ENCODE peak calls at places on chromosome 12, in ten cellular contexts. D is retinal pigment epithelial cell, I is lower leg skin, V is mammary epithelial cell, S is Calu3, Z is AG10803, C is endothelial cell, B is GM13976, R is uterus, H is SK-N-SH. L is an unnamed sample.

GRCh38 chr12:79455314-79455713 is 235.4 kb downstream of the PAWR start:
- DNase-seq in B (peak; percentile 0), D (no peak), H (no peak), V (no peak), Z (peak; percentile 65), R (peak; percentile 30), C (no peak), S (no peak), I (peak; percentile 15), L (no peak)

GRCh38 chr12:115199831-115200230 is 515.9 kb upstream of the TBX3 start:
- DNase-seq in I (no peak), C (no peak), H (no peak), R (no peak), Z (peak; percentile 73), D (no peak), B (no peak), V (no peak), S (no peak), L (no peak)

GRCh38 chr12:24012528-24012927 is 63.1 kb upstream of the SOX5 start:
- DNase-seq in V (no peak), I (no peak), H (no peak), R (no peak), B (no peak), Z (no peak), S (no peak), C (no peak), D (no peak), L (no peak)

GRCh38 chr12:49416892-49417291 is 49.6 kb downstream of the SPATS2 start:
- DNase-seq in I (no peak), C (no peak), S (no peak), B (no peak), V (no peak), D (no peak), Z (no peak), H (no peak), R (no peak), L (no peak)

GRCh38 chr12:124418156-124418555 is 123.3 kb downstream of the RFLNA start:
- DNase-seq in D (no peak), V (no peak), R (no peak), C (no peak), H (no peak), I (no peak), Z (no peak), S (no peak), B (no peak), L (no peak)

GRCh38 chr12:46547421-46548340 is 175.1 kb upstream of the SLC38A2 start:
- DNase-seq in B (no peak), S (peak; percentile 3), I (no peak), V (peak; percentile 85), D (no peak), H (no peak), R (no peak), C (no peak), Z (peak; percentile 69), L (no peak)

GRCh38 chr12:49675137-49675536 is 32.1 kb downstream of the FMNL3 start:
- DNase-seq in Z (no peak), D (no peak), C (no peak), I (no peak), S (no peak), V (no peak), B (no peak), H (no peak), R (no peak), L (no peak)

GRCh38 chr12:52741378-52742195 is 35.6 kb downstream of the KRT76 start:
- DNase-seq in C (peak; percentile 80), S (peak; percentile 67), V (peak; percentile 45), Z (peak; percentile 30), H (no peak), B (peak; percentile 71), I (peak; percentile 27), D (no peak), R (no peak), L (peak; percentile 57)

GRCh38 chr12:84136862-84137367 is 775.7 kb downstream of the SLC6A15 start:
- DNase-seq in S (no peak), D (no peak), H (peak; percentile 44), C (no peak), V (peak; percentile 39), B (no peak), I (no peak), Z (peak; percentile 40), R (no peak), L (no peak)

DNA sequence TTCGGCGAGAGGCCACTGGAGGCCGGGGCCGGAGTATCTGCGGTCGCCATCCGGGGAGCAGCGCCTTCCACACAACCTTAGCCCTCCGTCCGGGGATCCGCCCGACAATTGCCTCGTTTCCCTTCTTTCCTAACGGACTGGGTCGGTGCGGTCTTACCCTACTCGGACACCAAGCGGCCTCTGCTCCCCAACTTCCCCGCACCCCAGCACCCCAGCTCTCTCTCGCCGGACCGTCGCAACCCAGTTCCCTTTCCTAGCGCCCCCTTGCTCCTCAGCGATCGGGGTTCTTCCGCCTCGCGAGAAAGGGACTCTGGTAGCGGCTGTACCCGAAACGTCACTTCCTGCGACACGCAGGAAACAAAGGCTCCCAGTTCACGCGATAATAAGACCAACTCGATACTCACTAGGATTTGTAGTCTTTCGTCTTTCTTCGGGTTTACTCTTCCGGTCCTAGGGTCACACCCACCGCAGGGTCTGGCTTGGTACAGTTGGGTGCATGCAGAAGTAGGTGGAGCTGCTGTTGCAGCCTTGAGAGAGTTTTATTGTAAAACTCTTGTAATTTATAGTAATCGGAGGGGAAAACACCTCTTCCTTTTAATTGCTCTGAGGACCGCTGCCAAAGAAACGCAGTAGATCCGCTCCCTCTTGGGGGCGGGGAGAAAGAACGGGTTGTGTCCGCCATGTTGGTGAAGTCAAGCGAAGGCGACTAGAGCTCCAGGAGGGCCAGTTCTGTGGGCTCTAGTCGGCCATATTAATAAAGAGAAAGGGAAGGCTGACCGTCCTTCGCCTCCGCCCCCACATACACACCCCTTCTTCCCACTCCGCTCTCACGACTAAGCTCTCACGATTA is at the start of the genes THAP2 and ZFC3H1:
- DNase-seq in I (peak; percentile 97), V (peak; percentile 99), B (peak; percentile 93), D (peak; percentile 99), S (peak; percentile 94), H (peak; percentile 88), Z (peak; percentile 100), R (peak; percentile 96), C (peak; percentile 85), L (peak; percentile 92)
- TF ChIP-seq CTCF in I (no peak), V (peak; percentile 45), B (peak; percentile 42), D (peak; percentile 29), S (peak; percentile 23), H (peak; percentile 42), Z (peak; percentile 48), R (peak; percentile 15), C (no peak), L (peak; percentile 33)

GRCh38 chr12:41903014-41903702 is 241.5 kb downstream of the GXYLT1 start:
- DNase-seq in S (no peak), V (no peak), D (no peak), C (no peak), B (no peak), I (no peak), R (no peak), H (no peak), Z (no peak), L (no peak)

GRCh38 chr12:41907036-41907435 is 237.6 kb downstream of the GXYLT1 start:
- DNase-seq in I (no peak), Z (no peak), R (no peak), B (no peak), V (no peak), C (no peak), D (no peak), S (no peak), H (no peak), L (no peak)

GRCh38 chr12:41907550-41907949 is 237.1 kb downstream of the GXYLT1 start:
- DNase-seq in H (no peak), I (no peak), Z (no peak), R (no peak), C (no peak), D (no peak), V (no peak), B (no peak), S (no peak), L (no peak)

GRCh38 chr12:41904041-41904440 is 240.6 kb downstream of the GXYLT1 start:
- DNase-seq in Z (no peak), V (no peak), B (no peak), C (no peak), R (no peak), S (no peak), H (no peak), D (no peak), I (no peak), L (no peak)

GRCh38 chr12:41905703-41906297 is 238.9 kb downstream of the GXYLT1 start:
- DNase-seq in B (no peak), R (no peak), C (no peak), S (no peak), D (no peak), V (no peak), Z (no peak), H (no peak), I (no peak), L (no peak)
- TF ChIP-seq CTCF in B (no peak), R (no peak), C (no peak), S (no peak), D (no peak), V (no peak), Z (no peak), H (no peak), I (no peak), L (no peak)

DNA sequence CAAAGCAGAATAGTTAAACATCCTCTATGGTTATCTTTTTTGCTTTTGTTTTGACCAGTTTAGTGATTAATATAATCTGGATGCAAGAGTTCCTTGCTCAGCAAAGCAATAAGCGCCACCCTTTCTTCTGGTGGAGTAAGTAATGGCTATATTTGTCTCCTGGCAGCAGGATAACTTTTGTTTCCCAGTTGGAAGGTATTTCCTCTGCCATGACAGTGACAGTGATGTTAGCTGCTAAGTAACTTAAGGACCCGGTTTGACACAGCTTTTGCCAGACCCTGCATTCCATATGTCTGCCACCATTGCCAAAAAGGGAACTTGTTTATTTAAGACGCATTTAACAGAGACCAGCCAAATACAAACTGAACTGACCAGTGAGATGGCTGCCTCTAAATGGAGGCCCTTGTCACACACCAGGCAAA is 70.4 kb upstream of the NR2C1 start:
- DNase-seq in B (no peak), I (no peak), Z (peak; percentile 46), C (no peak), V (no peak), H (no peak), R (no peak), D (no peak), S (no peak), L (no peak)
- TF ChIP-seq CTCF in B (no peak), I (no peak), Z (no peak), C (no peak), V (no peak), H (no peak), R (no peak), D (no peak), S (no peak), L (no peak)

DNA sequence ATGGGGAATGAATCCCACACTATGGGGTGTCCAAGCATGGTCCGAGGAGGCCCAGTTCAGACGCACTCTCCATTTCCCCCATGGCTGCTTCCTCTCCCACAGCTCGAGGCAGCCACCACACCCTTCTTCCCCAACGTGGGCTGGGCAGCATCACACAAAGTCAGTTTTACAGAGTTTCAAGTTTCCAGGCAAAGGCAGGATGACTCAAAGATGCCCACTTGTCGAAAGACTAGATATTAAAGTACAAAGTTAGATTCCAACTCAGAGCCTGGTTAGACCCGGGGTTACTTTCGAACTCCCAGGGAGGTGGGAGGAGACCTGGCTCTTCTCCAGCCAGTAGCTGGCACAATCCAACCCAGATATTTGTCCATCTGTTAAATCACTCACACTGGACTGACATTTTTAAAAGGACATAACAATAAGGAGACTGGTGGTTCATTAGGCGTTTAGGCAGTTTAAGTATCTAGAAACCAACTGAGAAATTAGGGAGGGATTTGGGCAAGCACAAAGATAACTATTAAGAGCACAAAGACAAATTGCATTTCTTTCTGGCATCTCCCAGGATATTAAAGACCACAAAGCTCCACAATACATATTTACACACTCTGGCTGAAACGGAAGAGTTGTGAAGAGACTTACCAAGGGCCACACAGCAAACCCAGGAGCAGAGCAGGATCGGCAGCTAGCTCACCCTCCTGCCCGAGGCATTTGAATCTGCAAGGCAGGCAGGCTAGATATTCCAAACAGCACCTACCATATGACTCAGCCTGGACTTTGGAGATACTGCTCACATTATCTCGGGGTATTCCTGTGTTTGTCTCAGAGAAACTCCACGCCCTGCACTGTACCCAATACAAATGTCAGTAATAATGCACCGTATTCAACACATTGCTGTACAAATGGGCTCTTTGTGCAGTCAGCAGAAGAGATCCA is 34.8 kb downstream of the TMCC3 start:
- DNase-seq in H (no peak), I (no peak), D (no peak), V (peak; percentile 93), B (no peak), S (peak; percentile 61), Z (no peak), C (no peak), R (no peak), L (no peak)
- TF ChIP-seq CTCF in H (no peak), I (no peak), D (no peak), V (no peak), B (no peak), S (no peak), Z (no peak), C (no peak), R (no peak), L (no peak)